ENCODE peak calls at places on chromosomes 3 and 15, in five cellular contexts. One of them, this sample, is unnamed.

GRCh38 chr3:51963951-51964451 is 3.3 kb downstream of the PCBP4 start:
- DNase-seq in stimulated activated CD8-positive, alpha-beta memory T cell treated with anti-CD3 and anti-CD28 coated beads, Interleukin-15, amount 100 ng/mL, for 24 hours: no peak
- DNase-seq in SJCRH30: peak
- DNase-seq in mucosa of descending colon: peak
- DNase-seq in HFF-Myc: no peak
- DNase-seq in this sample: no peak

GRCh38 chr15:70053006-70053702 is 44.6 kb downstream of the TLE3 start:
- DNase-seq in stimulated activated CD8-positive, alpha-beta memory T cell treated with anti-CD3 and anti-CD28 coated beads, Interleukin-15, amount 100 ng/mL, for 24 hours: no peak
- DNase-seq in SJCRH30: no peak
- DNase-seq in mucosa of descending colon: no peak
- DNase-seq in HFF-Myc: no peak
- DNase-seq in this sample: no peak

GRCh38 chr15:36591534-36592411 is 12.3 kb downstream of the CDIN1 start:
- DNase-seq in stimulated activated CD8-positive, alpha-beta memory T cell treated with anti-CD3 and anti-CD28 coated beads, Interleukin-15, amount 100 ng/mL, for 24 hours: no peak
- DNase-seq in SJCRH30: no peak
- DNase-seq in mucosa of descending colon: no peak
- DNase-seq in HFF-Myc: no peak
- DNase-seq in this sample: peak

GRCh38 chr3:140219923-140220452 is 285.0 kb downstream of the CLSTN2 start:
- DNase-seq in stimulated activated CD8-positive, alpha-beta memory T cell treated with anti-CD3 and anti-CD28 coated beads, Interleukin-15, amount 100 ng/mL, for 24 hours: no peak
- DNase-seq in SJCRH30: no peak
- DNase-seq in mucosa of descending colon: no peak
- DNase-seq in HFF-Myc: no peak
- DNase-seq in this sample: no peak

GRCh38 chr15:41809526-41810220 is 18.2 kb upstream of the JMJD7 start:
- DNase-seq in stimulated activated CD8-positive, alpha-beta memory T cell treated with anti-CD3 and anti-CD28 coated beads, Interleukin-15, amount 100 ng/mL, for 24 hours: no peak
- DNase-seq in SJCRH30: no peak
- DNase-seq in mucosa of descending colon: no peak
- DNase-seq in HFF-Myc: no peak
- DNase-seq in this sample: no peak

GRCh38 chr15:85976986-85977385 is 102.7 kb upstream of the AGBL1 start:
- DNase-seq in stimulated activated CD8-positive, alpha-beta memory T cell treated with anti-CD3 and anti-CD28 coated beads, Interleukin-15, amount 100 ng/mL, for 24 hours: no peak
- DNase-seq in SJCRH30: peak
- DNase-seq in mucosa of descending colon: no peak
- DNase-seq in HFF-Myc: no peak
- DNase-seq in this sample: no peak

GRCh38 chr15:32872606-32873291 is 154.9 kb downstream of the GREM1 start:
- DNase-seq in stimulated activated CD8-positive, alpha-beta memory T cell treated with anti-CD3 and anti-CD28 coated beads, Interleukin-15, amount 100 ng/mL, for 24 hours: no peak
- DNase-seq in SJCRH30: peak
- DNase-seq in mucosa of descending colon: no peak
- DNase-seq in HFF-Myc: no peak
- DNase-seq in this sample: no peak

GRCh38 chr3:133966954-133967353 is 62.8 kb downstream of the SLCO2A1 start:
- DNase-seq in stimulated activated CD8-positive, alpha-beta memory T cell treated with anti-CD3 and anti-CD28 coated beads, Interleukin-15, amount 100 ng/mL, for 24 hours: no peak
- DNase-seq in SJCRH30: no peak
- DNase-seq in mucosa of descending colon: no peak
- DNase-seq in HFF-Myc: no peak
- DNase-seq in this sample: no peak

GRCh38 chr15:92853222-92853621 is 46.9 kb upstream of the CHD2 start:
- DNase-seq in stimulated activated CD8-positive, alpha-beta memory T cell treated with anti-CD3 and anti-CD28 coated beads, Interleukin-15, amount 100 ng/mL, for 24 hours: no peak
- DNase-seq in SJCRH30: no peak
- DNase-seq in mucosa of descending colon: no peak
- DNase-seq in HFF-Myc: no peak
- DNase-seq in this sample: no peak

GRCh38 chr3:176920806-176921205 is 276.5 kb downstream of the TBL1XR1 start:
- DNase-seq in stimulated activated CD8-positive, alpha-beta memory T cell treated with anti-CD3 and anti-CD28 coated beads, Interleukin-15, amount 100 ng/mL, for 24 hours: no peak
- DNase-seq in SJCRH30: peak
- DNase-seq in mucosa of descending colon: no peak
- DNase-seq in HFF-Myc: no peak
- DNase-seq in this sample: no peak

GRCh38 chr3:183444748-183445147 is 16.3 kb upstream of the MCF2L2 start:
- DNase-seq in stimulated activated CD8-positive, alpha-beta memory T cell treated with anti-CD3 and anti-CD28 coated beads, Interleukin-15, amount 100 ng/mL, for 24 hours: no peak
- DNase-seq in SJCRH30: no peak
- DNase-seq in mucosa of descending colon: no peak
- DNase-seq in HFF-Myc: no peak
- DNase-seq in this sample: no peak

GRCh38 chr15:54820811-54821210 is 375.9 kb downstream of the RSL24D1 start:
- DNase-seq in stimulated activated CD8-positive, alpha-beta memory T cell treated with anti-CD3 and anti-CD28 coated beads, Interleukin-15, amount 100 ng/mL, for 24 hours: no peak
- DNase-seq in SJCRH30: no peak
- DNase-seq in mucosa of descending colon: no peak
- DNase-seq in HFF-Myc: no peak
- DNase-seq in this sample: no peak

GRCh38 chr3:124565551-124565950 is 164.7 kb upstream of the UMPS start:
- DNase-seq in stimulated activated CD8-positive, alpha-beta memory T cell treated with anti-CD3 and anti-CD28 coated beads, Interleukin-15, amount 100 ng/mL, for 24 hours: no peak
- DNase-seq in SJCRH30: no peak
- DNase-seq in mucosa of descending colon: no peak
- DNase-seq in HFF-Myc: no peak
- DNase-seq in this sample: no peak

GRCh38 chr15:83207622-83208356 is at the start of gene HDGFL3:
- DNase-seq in stimulated activated CD8-positive, alpha-beta memory T cell treated with anti-CD3 and anti-CD28 coated beads, Interleukin-15, amount 100 ng/mL, for 24 hours: peak
- DNase-seq in SJCRH30: peak
- DNase-seq in mucosa of descending colon: peak
- DNase-seq in HFF-Myc: no peak
- DNase-seq in this sample: peak

GRCh38 chr3:181622365-181622764 is 89.4 kb upstream of the SOX2 start:
- DNase-seq in stimulated activated CD8-positive, alpha-beta memory T cell treated with anti-CD3 and anti-CD28 coated beads, Interleukin-15, amount 100 ng/mL, for 24 hours: no peak
- DNase-seq in SJCRH30: no peak
- DNase-seq in mucosa of descending colon: no peak
- DNase-seq in HFF-Myc: no peak
- DNase-seq in this sample: no peak

GRCh38 chr3:190589326-190589725 is 75.4 kb downstream of the IL1RAP start:
- DNase-seq in stimulated activated CD8-positive, alpha-beta memory T cell treated with anti-CD3 and anti-CD28 coated beads, Interleukin-15, amount 100 ng/mL, for 24 hours: no peak
- DNase-seq in SJCRH30: no peak
- DNase-seq in mucosa of descending colon: no peak
- DNase-seq in HFF-Myc: no peak
- DNase-seq in this sample: no peak

GRCh38 chr3:133428552-133428951 is 28.7 kb downstream of the BFSP2 start:
- DNase-seq in stimulated activated CD8-positive, alpha-beta memory T cell treated with anti-CD3 and anti-CD28 coated beads, Interleukin-15, amount 100 ng/mL, for 24 hours: no peak
- DNase-seq in SJCRH30: no peak
- DNase-seq in mucosa of descending colon: no peak
- DNase-seq in HFF-Myc: no peak
- DNase-seq in this sample: no peak

GRCh38 chr3:48018841-48019240 is 2.6 kb upstream of the MAP4 start:
- DNase-seq in stimulated activated CD8-positive, alpha-beta memory T cell treated with anti-CD3 and anti-CD28 coated beads, Interleukin-15, amount 100 ng/mL, for 24 hours: no peak
- DNase-seq in SJCRH30: no peak
- DNase-seq in mucosa of descending colon: no peak
- DNase-seq in HFF-Myc: no peak
- DNase-seq in this sample: no peak

GRCh38 chr3:99817047-99817436 is 620 bp upstream of the CMSS1 start:
- DNase-seq in stimulated activated CD8-positive, alpha-beta memory T cell treated with anti-CD3 and anti-CD28 coated beads, Interleukin-15, amount 100 ng/mL, for 24 hours: no peak
- DNase-seq in SJCRH30: peak
- DNase-seq in mucosa of descending colon: no peak
- DNase-seq in HFF-Myc: no peak
- DNase-seq in this sample: no peak

GRCh38 chr15:94470492-94470891 is 239.1 kb downstream of the MCTP2 start:
- DNase-seq in stimulated activated CD8-positive, alpha-beta memory T cell treated with anti-CD3 and anti-CD28 coated beads, Interleukin-15, amount 100 ng/mL, for 24 hours: no peak
- DNase-seq in SJCRH30: no peak
- DNase-seq in mucosa of descending colon: no peak
- DNase-seq in HFF-Myc: no peak
- DNase-seq in this sample: no peak

GRCh38 chr3:20225769-20226168 is 39.8 kb upstream of the SGO1 start:
- DNase-seq in stimulated activated CD8-positive, alpha-beta memory T cell treated with anti-CD3 and anti-CD28 coated beads, Interleukin-15, amount 100 ng/mL, for 24 hours: no peak
- DNase-seq in SJCRH30: no peak
- DNase-seq in mucosa of descending colon: no peak
- DNase-seq in HFF-Myc: peak
- DNase-seq in this sample: no peak

GRCh38 chr15:58686286-58686685 is 63.2 kb downstream of the ADAM10 start:
- DNase-seq in stimulated activated CD8-positive, alpha-beta memory T cell treated with anti-CD3 and anti-CD28 coated beads, Interleukin-15, amount 100 ng/mL, for 24 hours: no peak
- DNase-seq in SJCRH30: no peak
- DNase-seq in mucosa of descending colon: no peak
- DNase-seq in HFF-Myc: no peak
- DNase-seq in this sample: no peak

GRCh38 chr15:39595621-39596221 is 14.8 kb downstream of the THBS1 start:
- DNase-seq in stimulated activated CD8-positive, alpha-beta memory T cell treated with anti-CD3 and anti-CD28 coated beads, Interleukin-15, amount 100 ng/mL, for 24 hours: no peak
- DNase-seq in SJCRH30: no peak
- DNase-seq in mucosa of descending colon: no peak
- DNase-seq in HFF-Myc: no peak
- DNase-seq in this sample: no peak

GRCh38 chr3:177725165-177725564 is 527.9 kb upstream of the TBL1XR1 start:
- DNase-seq in stimulated activated CD8-positive, alpha-beta memory T cell treated with anti-CD3 and anti-CD28 coated beads, Interleukin-15, amount 100 ng/mL, for 24 hours: no peak
- DNase-seq in SJCRH30: no peak
- DNase-seq in mucosa of descending colon: no peak
- DNase-seq in HFF-Myc: no peak
- DNase-seq in this sample: no peak

GRCh38 chr3:106231086-106231485 is 362.3 kb upstream of the CBLB start:
- DNase-seq in stimulated activated CD8-positive, alpha-beta memory T cell treated with anti-CD3 and anti-CD28 coated beads, Interleukin-15, amount 100 ng/mL, for 24 hours: no peak
- DNase-seq in SJCRH30: no peak
- DNase-seq in mucosa of descending colon: no peak
- DNase-seq in HFF-Myc: no peak
- DNase-seq in this sample: no peak

This sample was measured in posterior cingulate gyrus.